ENCODE peak calls at places on chromosomes 2 and 18, in five cellular contexts. F is T-cell, J is hepatocyte, L is EL, G is activated T-cell treated with anti-CD3 and anti-CD28 coated beads for 1 hour. C is an unnamed sample.

GRCh38 chr2:192247456-192247855 is 52.7 kb upstream of the TMEFF2 start:
- DNase-seq in F (no peak), J (no peak), L (peak), G (no peak), C (no peak)

GRCh38 chr2:72950558-72951255 is 33.4 kb downstream of the EMX1 start:
- DNase-seq in F (no peak), J (no peak), L (no peak), G (no peak), C (no peak)

GRCh38 chr2:219041252-219041651 is at the start of gene CFAP65:
- DNase-seq in F (no peak), J (peak), L (peak), G (no peak), C (peak)

GRCh38 chr2:239097428-239097696 is 249.5 kb downstream of the TWIST2 start:
- DNase-seq in F (no peak), J (no peak), L (no peak), G (no peak), C (no peak)

GRCh38 chr18:48328473-48329205 is 80.5 kb downstream of the ZBTB7C start:
- DNase-seq in F (no peak), J (peak), L (peak), G (no peak), C (no peak)

GRCh38 chr2:185785851-185786473 is 47.4 kb downstream of the FSIP2 start:
- DNase-seq in F (no peak), J (no peak), L (no peak), G (no peak), C (no peak)

GRCh38 chr18:55237665-55238064 is 278.4 kb upstream of the CCDC68 start:
- DNase-seq in F (no peak), J (no peak), L (no peak), G (no peak), C (no peak)

GRCh38 chr2:109371481-109372170 is 242.1 kb downstream of the SEPTIN10 start:
- DNase-seq in F (no peak), J (no peak), L (no peak), G (no peak), C (no peak)

GRCh38 chr2:102677219-102678215 is 58.2 kb downstream of the SLC9A2 start:
- DNase-seq in F (no peak), J (no peak), L (no peak), G (no peak), C (no peak)

GRCh38 chr2:148948865-148949264 is 73.8 kb downstream of the KIF5C start:
- DNase-seq in F (no peak), J (no peak), L (no peak), G (no peak), C (no peak)

GRCh38 chr2:98233941-98234340 is 112.3 kb upstream of the CNGA3 start:
- DNase-seq in F (no peak), J (no peak), L (no peak), G (no peak), C (no peak)

GRCh38 chr18:66005831-66006588 is 255.2 kb downstream of the CDH7 start:
- DNase-seq in F (no peak), J (no peak), L (no peak), G (no peak), C (no peak)

GRCh38 chr2:101305492-101306123 is 2.9 kb downstream of the RNF149 start:
- DNase-seq in F (no peak), J (peak), L (peak), G (no peak), C (no peak)

GRCh38 chr2:234240917-234241316 is 190.4 kb downstream of the SPP2 start:
- DNase-seq in F (no peak), J (no peak), L (peak), G (no peak), C (no peak)

GRCh38 chr2:28893488-28893887 is 979 bp upstream of the WDR43 start:
- DNase-seq in F (no peak), J (no peak), L (no peak), G (no peak), C (no peak)

C was measured in LNCaP clone FGC.